ENCODE peak calls at places on chromosomes 2 and 18, in seven cellular contexts. X is psoas muscle; Z is left lung; E is fibroblast of lung; T is A549; O is CD4-positive, alpha-beta T cell; L is brain microvascular endothelial cell. B is an unnamed sample.

GRCh38 chr2:27372937-27373336 is 2.5 kb downstream of the SNX17 start:
- DNase-seq in X (no peak), Z (no peak), E (no peak), T (no peak), O (no peak), L (no peak), B (no peak)

GRCh38 chr18:13436596-13436995 is 218.0 kb downstream of the LDLRAD4 start:
- DNase-seq in X (no peak), Z (no peak), E (no peak), T (no peak), O (peak; percentile 26), L (no peak), B (no peak)

GRCh38 chr2:100235098-100235497 is 87.2 kb downstream of the LONRF2 start:
- DNase-seq in X (no peak), Z (no peak), E (no peak), T (no peak), O (peak; percentile 8), L (no peak), B (no peak)

GRCh38 chr2:100193334-100193733 is 50.9 kb upstream of the AFF3 start:
- DNase-seq in X (no peak), Z (no peak), E (peak; percentile 40), T (no peak), O (no peak), L (no peak), B (no peak)

GRCh38 chr2:199467462-199467822 is 9.7 kb upstream of the SATB2 start:
- DNase-seq in X (no peak), Z (no peak), E (no peak), T (no peak), O (no peak), L (no peak), B (no peak)

GRCh38 chr18:47149457-47150028 is 757 bp downstream of the HDHD2 start:
- DNase-seq in X (no peak), Z (no peak), E (peak; percentile 6), T (no peak), O (no peak), L (peak; percentile 1), B (no peak)

GRCh38 chr2:190867182-190867581 is 13.4 kb upstream of the GLS start:
- DNase-seq in X (no peak), Z (no peak), E (peak; percentile 82), T (no peak), O (no peak), L (peak; percentile 48), B (no peak)

GRCh38 chr2:112483047-112483473 is 1.1 kb downstream of the TTL start:
- DNase-seq in X (no peak), Z (no peak), E (peak; percentile 75), T (peak; percentile 70), O (no peak), L (peak; percentile 58), B (no peak)

GRCh38 chr2:29519996-29520395 is 401.4 kb downstream of the ALK start:
- DNase-seq in X (no peak), Z (no peak), E (peak; percentile 61), T (no peak), O (no peak), L (peak; percentile 46), B (no peak)

GRCh38 chr2:120820885-120821279 is 85.2 kb downstream of the GLI2 start:
- DNase-seq in X (peak; percentile 63), Z (no peak), E (peak; percentile 87), T (no peak), O (no peak), L (peak; percentile 37), B (no peak)

GRCh38 chr2:199471443-199472057 is 13.8 kb upstream of the SATB2 start:
- DNase-seq in X (peak; percentile 67), Z (peak; percentile 91), E (peak; percentile 57), T (no peak), O (no peak), L (peak; percentile 33), B (no peak)

GRCh38 chr2:224659726-224660125 is 56.4 kb downstream of the CCDC195 start:
- DNase-seq in X (no peak), Z (no peak), E (no peak), T (no peak), O (no peak), L (no peak), B (no peak)

GRCh38 chr2:188937228-188938220 is 36.6 kb upstream of the COL3A1 start:
- DNase-seq in X (no peak), Z (no peak), E (peak; percentile 51), T (no peak), O (no peak), L (peak; percentile 53), B (no peak)

GRCh38 chr18:59631583-59632181 is 65.5 kb downstream of the CCBE1 start:
- DNase-seq in X (no peak), Z (no peak), E (peak; percentile 31), T (peak; percentile 6), O (no peak), L (no peak), B (no peak)

GRCh38 chr2:100580474-100581264 is 17.9 kb downstream of the PDCL3 start:
- DNase-seq in X (no peak), Z (no peak), E (no peak), T (no peak), O (peak; percentile 47), L (no peak), B (no peak)

GRCh38 chr2:48343571-48344440 is 186.1 kb upstream of the STON1 start:
- DNase-seq in X (no peak), Z (no peak), E (peak; percentile 96), T (peak; percentile 27), O (no peak), L (peak; percentile 71), B (no peak)

GRCh38 chr18:73381361-73382031 is 513.7 kb upstream of the NETO1 start:
- DNase-seq in X (no peak), Z (no peak), E (no peak), T (no peak), O (no peak), L (no peak), B (no peak)

GRCh38 chr2:30522421-30522820 is 75.4 kb downstream of the LCLAT1 start:
- DNase-seq in X (no peak), Z (no peak), E (no peak), T (no peak), O (no peak), L (no peak), B (no peak)

GRCh38 chr2:98356729-98357128 is 10.5 kb downstream of the CNGA3 start:
- DNase-seq in X (no peak), Z (no peak), E (no peak), T (no peak), O (no peak), L (no peak), B (no peak)

GRCh38 chr2:893311-893710 is 57.3 kb upstream of the SNTG2 start:
- DNase-seq in X (no peak), Z (no peak), E (no peak), T (no peak), O (no peak), L (no peak), B (no peak)

GRCh38 chr2:108621087-108621559 is 86.9 kb downstream of the LIMS1 start:
- DNase-seq in X (no peak), Z (no peak), E (peak; percentile 76), T (no peak), O (peak; percentile 78), L (no peak), B (no peak)

GRCh38 chr2:38178142-38178541 is 102.2 kb upstream of the CYP1B1 start:
- DNase-seq in X (peak; percentile 33), Z (no peak), E (peak; percentile 84), T (no peak), O (no peak), L (peak; percentile 35), B (no peak)

GRCh38 chr2:211751853-211752252 is 786.7 kb downstream of the ERBB4 start:
- DNase-seq in X (no peak), Z (no peak), E (no peak), T (no peak), O (no peak), L (no peak), B (no peak)

GRCh38 chr2:150911766-150912280 is 349.8 kb downstream of the RBM43 start:
- DNase-seq in X (peak; percentile 60), Z (peak; percentile 43), E (peak; percentile 82), T (peak; percentile 12), O (no peak), L (peak; percentile 95), B (peak; percentile 73)

GRCh38 chr2:3492951-3493609 is 26.3 kb downstream of the ADI1 start:
- DNase-seq in X (peak; percentile 72), Z (no peak), E (peak; percentile 86), T (no peak), O (no peak), L (peak; percentile 97), B (peak; percentile 50)

GRCh38 chr2:68251855-68252406 is 401 bp downstream of the PPP3R1 start:
- DNase-seq in X (peak; percentile 46), Z (peak; percentile 87), E (no peak), T (no peak), O (peak; percentile 29), L (no peak), B (no peak)

GRCh38 chr2:241507430-241508239 is 749 bp downstream of the STK25 start:
- DNase-seq in X (peak; percentile 68), Z (peak; percentile 89), E (peak; percentile 37), T (peak; percentile 81), O (peak; percentile 18), L (no peak), B (no peak)
- TF ChIP-seq CTCF in X (no peak), Z (no peak), E (peak; percentile 16), T (no peak), O (no peak), L (peak; percentile 45), B (no peak)

GRCh38 chr2:146048141-146048540 is 1528.2 kb upstream of the ZEB2 start:
- DNase-seq in X (no peak), Z (no peak), E (no peak), T (no peak), O (no peak), L (no peak), B (no peak)
- TF ChIP-seq CTCF in X (no peak), Z (no peak), E (no peak), T (no peak), O (no peak), L (no peak), B (no peak)

DNA sequence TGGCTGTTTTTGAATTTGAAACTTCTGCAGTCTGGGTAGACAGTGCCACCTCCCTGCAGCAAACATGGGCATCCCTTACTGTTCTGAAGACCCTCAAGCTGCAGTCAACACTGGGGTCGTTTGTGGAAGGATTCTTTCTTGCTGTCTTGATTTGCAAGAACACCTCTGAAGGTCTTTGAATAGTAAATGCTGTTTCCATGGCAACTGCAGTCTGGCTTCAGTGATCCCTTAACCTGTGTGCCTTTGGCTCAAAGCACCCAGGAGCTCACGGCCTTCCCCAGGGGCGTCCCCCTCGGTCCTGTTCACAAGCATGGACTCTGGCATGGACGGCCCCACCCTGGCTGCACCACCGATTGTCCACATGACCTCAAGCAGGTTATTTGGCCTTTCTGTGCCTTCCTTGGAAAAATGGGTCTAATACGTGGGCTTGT is 38.3 kb downstream of the LRRFIP1 start:
- DNase-seq in X (no peak), Z (no peak), E (no peak), T (no peak), O (no peak), L (no peak), B (no peak)
- TF ChIP-seq CTCF in X (peak; percentile 25), Z (no peak), E (no peak), T (no peak), O (no peak), L (peak; percentile 23), B (no peak)

DNA sequence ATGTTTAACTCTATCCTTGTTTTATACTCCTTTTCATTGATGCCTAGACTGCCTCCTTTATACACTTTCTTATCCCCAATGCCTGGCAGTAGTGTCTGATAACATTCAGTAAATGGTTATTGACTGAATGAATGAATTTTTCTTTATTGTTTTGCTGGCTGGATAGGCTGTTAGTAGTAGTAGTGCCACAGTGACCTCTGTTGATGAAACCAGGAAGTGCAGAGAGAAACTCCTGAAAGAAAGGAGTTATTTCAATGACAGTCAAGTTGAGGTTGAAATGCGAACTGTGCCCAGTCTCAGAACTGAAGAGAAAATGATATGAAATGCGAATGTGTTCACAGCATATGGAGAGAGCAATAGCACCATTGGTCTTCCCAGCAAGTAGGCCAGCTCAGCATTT is 26.8 kb upstream of the SLC9A2 start:
- DNase-seq in X (no peak), Z (no peak), E (no peak), T (no peak), O (no peak), L (peak; percentile 38), B (no peak)
- TF ChIP-seq CTCF in X (peak; percentile 48), Z (peak; percentile 27), E (peak; percentile 31), T (peak; percentile 39), O (no peak), L (peak; percentile 58), B (no peak)

B was measured in omental fat pad.